ENCODE peak calls at places on chromosomes 2 and 18, in seven cellular contexts. L, P, J, A, Y, U and Z are unnamed samples.

GRCh38 chr2:116988303-116988702 is 826.2 kb upstream of the DDX18 start:
- DNase-seq in L (no peak), P (peak; percentile 1), J (no peak), A (no peak), Y (no peak), U (no peak), Z (no peak)

GRCh38 chr2:204452464-204453023 is 92.7 kb upstream of the PARD3B start:
- DNase-seq in L (no peak), P (peak; percentile 98), J (peak; percentile 73), A (peak; percentile 60), Y (peak; percentile 97), U (no peak), Z (peak; percentile 96)

GRCh38 chr2:64376926-64377325 is 77.0 kb upstream of the LGALSL start:
- DNase-seq in L (no peak), P (no peak), J (no peak), A (no peak), Y (no peak), U (no peak), Z (no peak)

GRCh38 chr2:45020439-45020838 is 11.2 kb upstream of the SIX2 start:
- DNase-seq in L (no peak), P (no peak), J (no peak), A (peak; percentile 41), Y (no peak), U (no peak), Z (no peak)

GRCh38 chr2:223787358-223787757 is 50.0 kb downstream of the AP1S3 start:
- DNase-seq in L (no peak), P (no peak), J (no peak), A (no peak), Y (no peak), U (no peak), Z (no peak)

GRCh38 chr2:16664052-16664731 is 1.4 kb downstream of the CYRIA start:
- DNase-seq in L (peak; percentile 85), P (peak; percentile 85), J (peak; percentile 31), A (peak; percentile 62), Y (peak; percentile 35), U (peak; percentile 75), Z (no peak)

GRCh38 chr2:169131587-169132512 is 62.5 kb downstream of the DHRS9 start:
- DNase-seq in L (no peak), P (peak; percentile 84), J (peak; percentile 22), A (peak; percentile 51), Y (peak; percentile 46), U (no peak), Z (peak; percentile 49)

GRCh38 chr18:24502621-24503020 is 42.2 kb downstream of the HRH4 start:
- DNase-seq in L (no peak), P (no peak), J (no peak), A (no peak), Y (no peak), U (no peak), Z (no peak)

GRCh38 chr2:237433920-237434319 is 20.0 kb upstream of the COL6A3 start:
- DNase-seq in L (no peak), P (no peak), J (no peak), A (no peak), Y (peak; percentile 66), U (no peak), Z (no peak)

GRCh38 chr2:30134582-30134981 is 12.2 kb upstream of the YPEL5 start:
- DNase-seq in L (no peak), P (no peak), J (no peak), A (no peak), Y (no peak), U (no peak), Z (no peak)

GRCh38 chr2:155983850-155984249 is 348.7 kb downstream of the NR4A2 start:
- DNase-seq in L (no peak), P (no peak), J (no peak), A (no peak), Y (no peak), U (no peak), Z (no peak)

GRCh38 chr2:127121776-127122176 is 14.8 kb upstream of the BIN1 start:
- DNase-seq in L (peak; percentile 41), P (peak; percentile 29), J (no peak), A (no peak), Y (no peak), U (no peak), Z (peak; percentile 88)

GRCh38 chr2:84939426-84940087 is 31.4 kb upstream of the KCMF1 start:
- DNase-seq in L (peak; percentile 85), P (no peak), J (no peak), A (no peak), Y (no peak), U (no peak), Z (no peak)

GRCh38 chr2:690799-691198 is 13.6 kb upstream of the TMEM18 start:
- DNase-seq in L (no peak), P (no peak), J (no peak), A (no peak), Y (no peak), U (no peak), Z (no peak)

GRCh38 chr2:160583162-160583522 is 89.5 kb upstream of the RBMS1 start:
- DNase-seq in L (no peak), P (peak; percentile 48), J (no peak), A (no peak), Y (peak; percentile 6), U (no peak), Z (peak; percentile 35)

GRCh38 chr2:112891333-112891950 is 19.5 kb upstream of the IL37 start:
- DNase-seq in L (no peak), P (no peak), J (no peak), A (no peak), Y (peak; percentile 25), U (peak; percentile 57), Z (no peak)

GRCh38 chr2:95158441-95158840 is 1.2 kb downstream of the ZNF514 start:
- DNase-seq in L (no peak), P (no peak), J (no peak), A (peak; percentile 1), Y (peak; percentile 3), U (no peak), Z (peak; percentile 15)

GRCh38 chr2:80302465-80303005 is 2.0 kb downstream of the LRRTM1 start:
- DNase-seq in L (peak; percentile 65), P (no peak), J (no peak), A (peak; percentile 52), Y (no peak), U (peak; percentile 42), Z (no peak)

GRCh38 chr2:234952270-234953115 is 676 bp downstream of the SH3BP4 start:
- DNase-seq in L (peak; percentile 76), P (no peak), J (peak; percentile 36), A (peak; percentile 53), Y (peak; percentile 17), U (no peak), Z (no peak)

GRCh38 chr2:120763516-120763915 is 27.8 kb downstream of the GLI2 start:
- DNase-seq in L (peak; percentile 72), P (peak; percentile 45), J (no peak), A (no peak), Y (no peak), U (peak; percentile 39), Z (peak; percentile 39)

GRCh38 chr2:182055993-182056392 is 70.3 kb downstream of the PPP1R1C start:
- DNase-seq in L (no peak), P (no peak), J (no peak), A (no peak), Y (no peak), U (no peak), Z (no peak)

GRCh38 chr18:7945882-7946281 is 378.8 kb downstream of the PTPRM start:
- DNase-seq in L (no peak), P (peak; percentile 95), J (peak; percentile 80), A (no peak), Y (peak; percentile 64), U (no peak), Z (peak; percentile 91)

GRCh38 chr2:96147593-96148201 is 2.5 kb upstream of the DUSP2 start:
- DNase-seq in L (peak; percentile 80), P (no peak), J (no peak), A (no peak), Y (no peak), U (no peak), Z (no peak)

GRCh38 chr2:17646838-17647701 is 106.5 kb downstream of the SMC6 start:
- DNase-seq in L (no peak), P (no peak), J (no peak), A (no peak), Y (no peak), U (no peak), Z (no peak)

GRCh38 chr2:182186132-182186735 is 200.6 kb downstream of the PPP1R1C start:
- DNase-seq in L (no peak), P (peak; percentile 65), J (peak; percentile 2), A (peak; percentile 64), Y (no peak), U (no peak), Z (peak; percentile 57)

GRCh38 chr18:3891245-3891644 is 441.3 kb downstream of the TGIF1 start:
- DNase-seq in L (no peak), P (no peak), J (no peak), A (no peak), Y (no peak), U (no peak), Z (no peak)